ENCODE peak calls at places on chromosomes 4 and X, in six cellular contexts. Q is SK-N-SH, H is ovary, O is tibial nerve, E is A549, Z is sigmoid colon. U is an unnamed sample.

GRCh38 chr4:109406337-109406931 is 27.2 kb upstream of the SEC24B start:
- DNase-seq in O (no peak), H (no peak), Z (no peak), E (peak), Q (peak), U (no peak)

GRCh38 chr4:145904413-145905177 is 34.0 kb downstream of the ZNF827 start:
- DNase-seq in Z (no peak), H (no peak), E (peak), O (no peak), Q (no peak), U (peak)

GRCh38 chr4:25862411-25863346 is at the start of gene SEL1L3:
- DNase-seq in Q (peak), Z (no peak), H (peak), E (peak), O (no peak), U (peak)

GRCh38 chrX:154365052-154365600 is 9.3 kb downstream of the FLNA start:
- DNase-seq in Q (no peak), O (no peak), Z (no peak), H (no peak), E (no peak), U (no peak)

GRCh38 chrX:150450519-150451177 is 87.5 kb downstream of the MAMLD1 start:
- DNase-seq in H (no peak), Q (no peak), E (no peak), O (no peak), Z (no peak), U (no peak)

GRCh38 chr4:94523617-94524016 is 71.9 kb downstream of the PDLIM5 start:
- DNase-seq in Z (no peak), H (no peak), O (no peak), E (no peak), Q (no peak), U (no peak)

GRCh38 chrX:16251782-16252181 is 84.5 kb downstream of the MAGEB17 start:
- DNase-seq in O (no peak), Z (no peak), Q (no peak), E (no peak), H (no peak), U (no peak)

GRCh38 chr4:41413670-41414069 is 124.3 kb upstream of the LIMCH1 start:
- DNase-seq in H (no peak), E (no peak), Z (no peak), Q (no peak), O (no peak), U (no peak)

GRCh38 chrX:53320543-53321215 is 39.3 kb upstream of the IQSEC2 start:
- DNase-seq in E (no peak), Q (peak), H (no peak), O (no peak), Z (no peak), U (peak)

GRCh38 chrX:132270699-132271098 is 51.5 kb upstream of the RAP2C start:
- DNase-seq in O (peak), Q (no peak), E (no peak), Z (peak), H (peak), U (peak)

GRCh38 chrX:35115205-35115604 is 172.6 kb downstream of the FAM47B start:
- DNase-seq in Z (no peak), O (no peak), H (no peak), Q (no peak), E (no peak), U (no peak)

GRCh38 chrX:118847676-118848075 is 24.1 kb downstream of the ZCCHC12 start:
- DNase-seq in Q (peak), H (no peak), Z (no peak), E (peak), O (no peak), U (no peak)

GRCh38 chrX:10104958-10105658 is 51.7 kb upstream of the CLCN4 start:
- DNase-seq in O (no peak), Z (peak), Q (no peak), E (no peak), H (no peak), U (no peak)

GRCh38 chrX:22594771-22595170 is 322.1 kb downstream of the CBLL2 start:
- DNase-seq in Q (no peak), O (no peak), Z (no peak), E (no peak), H (no peak), U (no peak)

GRCh38 chrX:41449615-41450014 is 2.5 kb downstream of the NYX start:
- DNase-seq in H (no peak), Q (no peak), E (no peak), O (no peak), Z (no peak), U (no peak)

GRCh38 chrX:101415180-101416130 is 7.4 kb downstream of the HNRNPH2 start:
- DNase-seq in O (no peak), E (peak), Z (no peak), Q (peak), H (peak), U (no peak)

GRCh38 chrX:107674480-107675364 is 46.4 kb downstream of the PRPS1 start:
- DNase-seq in E (no peak), Z (peak), H (peak), Q (no peak), O (peak), U (peak)

GRCh38 chr4:109177411-109177810 is 125.0 kb downstream of the COL25A1 start:
- DNase-seq in E (no peak), Z (no peak), H (no peak), Q (no peak), O (no peak), U (no peak)

GRCh38 chr4:39304651-39305050 is 61.5 kb downstream of the RFC1 start:
- DNase-seq in E (peak), Z (no peak), O (no peak), H (no peak), Q (no peak), U (no peak)

GRCh38 chr4:38132140-38132673 is 172.0 kb downstream of the PTTG2 start:
- DNase-seq in E (no peak), Q (peak), O (peak), Z (peak), H (peak), U (peak)

GRCh38 chr4:76361689-76362412 is 55.3 kb downstream of the STBD1 start:
- DNase-seq in O (no peak), E (no peak), Q (no peak), Z (no peak), H (no peak), U (no peak)

GRCh38 chr4:63563288-63564014 is 845.8 kb downstream of the TECRL start:
- DNase-seq in Q (no peak), O (no peak), E (peak), Z (no peak), H (no peak), U (no peak)

GRCh38 chr4:111793686-111794085 is 351.6 kb upstream of the FAM241A start:
- DNase-seq in Z (no peak), H (no peak), E (no peak), O (no peak), Q (no peak), U (no peak)

GRCh38 chr4:118765399-118765798 is 70.5 kb downstream of the SEC24D start:
- DNase-seq in H (no peak), Z (no peak), E (peak), Q (no peak), O (no peak), U (no peak)

GRCh38 chr4:44760142-44760898 is 34.0 kb upstream of the GNPDA2 start:
- DNase-seq in Q (peak), E (peak), H (no peak), O (no peak), Z (no peak), U (no peak)

GRCh38 chr4:158770671-158771070 is 1.8 kb downstream of the FNIP2 start:
- DNase-seq in H (no peak), E (no peak), O (no peak), Q (no peak), Z (no peak), U (no peak)

GRCh38 chr4:130486186-130486585 is 1390.2 kb downstream of the C4orf33 start:
- DNase-seq in E (no peak), H (no peak), Q (no peak), O (no peak), Z (no peak), U (no peak)

GRCh38 chrX:53481093-53481492 is 46.9 kb upstream of the HSD17B10 start:
- DNase-seq in Z (no peak), H (no peak), O (no peak), Q (no peak), E (peak), U (peak)

GRCh38 chr4:85610450-85610849 is 135.5 kb downstream of the ARHGAP24 start:
- DNase-seq in O (no peak), E (no peak), Q (no peak), Z (no peak), H (no peak), U (no peak)

GRCh38 chrX:53440631-53441517 is 6.7 kb upstream of the HSD17B10 start:
- DNase-seq in H (peak), O (peak), Q (peak), Z (peak), E (peak), U (peak)

GRCh38 chr4:184846531-184846930 is 20.8 kb upstream of the ACSL1 start:
- DNase-seq in E (no peak), O (no peak), Z (no peak), H (no peak), Q (no peak), U (no peak)

GRCh38 chr4:184850431-184851199 is 24.8 kb upstream of the ACSL1 start:
- DNase-seq in O (no peak), H (no peak), Z (no peak), Q (no peak), E (no peak), U (no peak)

GRCh38 chr4:184851200-184851541 is 25.4 kb upstream of the ACSL1 start:
- DNase-seq in Q (no peak), E (no peak), H (no peak), O (no peak), Z (no peak), U (peak)

GRCh38 chr4:184848510-184848909 is 22.7 kb upstream of the ACSL1 start:
- DNase-seq in H (no peak), E (no peak), Q (no peak), O (no peak), Z (no peak), U (no peak)

GRCh38 chr4:184849184-184849583 is 23.4 kb upstream of the ACSL1 start:
- DNase-seq in Z (no peak), H (no peak), O (no peak), E (no peak), Q (no peak), U (no peak)
- TF ChIP-seq EP300 in Z (no peak), H (no peak), O (no peak), E (no peak), Q (no peak), U (no peak)

DNA sequence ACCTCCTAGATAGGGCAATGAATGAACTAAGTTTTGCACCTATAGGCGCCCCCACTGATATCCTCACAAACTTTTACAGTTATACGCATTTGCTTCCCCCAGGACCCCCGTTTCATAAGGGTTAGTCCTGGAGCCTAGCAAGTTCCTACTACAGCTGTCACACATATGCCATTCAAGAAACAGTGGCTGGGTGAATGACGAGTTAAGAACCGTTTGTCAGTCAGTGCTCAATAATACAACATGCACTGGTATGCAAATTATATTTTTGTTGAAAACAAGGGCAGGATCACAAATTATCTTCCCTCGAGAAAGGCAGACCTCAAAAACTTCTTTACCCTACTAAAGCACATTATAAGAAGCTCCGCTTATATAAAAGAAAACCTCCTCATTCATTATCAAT is 40.5 kb downstream of the AFAP1 start:
- DNase-seq in O (no peak), Q (no peak), E (no peak), Z (no peak), H (no peak), U (no peak)
- TF ChIP-seq EP300 in O (no peak), Q (no peak), E (no peak), Z (no peak), H (no peak), U (no peak)

DNA sequence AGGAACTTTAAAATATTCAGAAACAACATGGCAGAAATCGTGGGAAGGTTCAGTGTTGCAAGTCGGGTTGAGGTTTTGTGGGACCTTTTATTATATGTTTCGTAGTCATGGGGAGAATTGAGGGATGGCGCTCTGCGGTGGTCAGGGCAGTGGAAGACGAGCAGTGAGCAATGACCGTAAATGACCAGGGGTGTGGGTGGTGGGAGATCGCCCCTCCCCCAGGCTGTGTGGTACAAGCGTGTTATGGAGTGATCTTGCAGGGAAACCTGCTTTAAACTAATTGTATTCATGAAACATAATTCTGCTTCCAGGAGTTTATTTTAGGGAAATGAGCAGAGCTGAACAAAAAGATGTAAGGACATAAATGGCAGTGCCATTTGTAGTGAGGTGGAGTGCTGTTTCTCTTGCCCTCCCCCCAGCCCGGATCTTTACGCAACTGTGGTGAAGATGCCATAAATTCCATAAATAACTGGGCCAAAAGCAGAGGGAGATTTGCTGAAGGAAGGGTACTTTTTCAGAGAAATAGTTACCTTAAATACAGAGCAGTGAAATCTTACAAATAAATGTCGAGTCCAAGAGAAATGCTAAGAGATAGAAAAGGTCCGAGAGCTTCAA is 20.2 kb downstream of the GYG2 start:
- DNase-seq in H (no peak), E (peak), Z (no peak), O (no peak), Q (no peak), U (no peak)
- TF ChIP-seq EP300 in H (no peak), E (no peak), Z (no peak), O (no peak), Q (no peak), U (no peak)

DNA sequence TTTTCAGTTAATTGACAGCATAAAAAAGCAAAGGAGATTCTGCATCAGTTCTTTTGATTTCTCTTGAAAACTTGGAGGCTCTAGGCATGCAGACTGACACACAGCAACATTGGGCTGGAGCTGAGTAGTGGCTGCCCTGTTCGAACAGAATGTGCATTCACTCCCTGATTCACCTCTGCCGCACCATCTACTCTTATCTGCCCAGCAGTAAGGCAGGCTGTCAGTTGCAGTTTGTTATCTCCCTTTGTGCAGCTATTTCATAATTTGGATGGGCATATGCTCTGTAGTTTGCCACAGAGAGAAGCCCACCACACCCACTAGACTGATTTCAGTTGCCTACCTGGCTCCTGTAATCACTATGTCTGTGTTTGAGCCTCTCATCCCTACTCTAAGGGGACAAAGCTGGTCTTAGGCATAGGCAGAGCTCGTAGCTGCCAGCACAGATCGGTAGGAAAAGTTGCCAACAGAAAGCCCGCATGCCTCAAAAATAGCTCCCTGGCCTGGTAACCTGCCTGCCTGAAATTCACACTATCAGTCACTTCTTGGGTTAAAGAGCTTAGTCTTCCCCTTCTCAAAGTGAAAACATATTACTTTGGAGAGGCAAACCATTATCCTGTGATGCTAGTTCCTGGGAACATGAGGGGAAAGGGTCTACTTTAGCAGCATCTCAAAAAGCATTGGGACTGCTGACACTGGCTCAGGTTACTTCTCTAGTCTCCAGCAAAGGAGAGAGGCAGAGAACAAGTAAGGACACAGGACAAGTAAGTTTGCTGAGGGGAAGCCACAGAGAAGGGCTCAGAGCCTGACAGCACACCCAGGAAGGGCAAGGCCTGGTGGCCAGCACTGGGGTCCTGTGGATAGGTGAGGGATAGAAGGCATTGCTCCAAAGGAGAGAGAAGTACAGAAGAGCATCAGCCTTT is 75.9 kb upstream of the TMEM164 start:
- DNase-seq in Q (no peak), H (no peak), Z (no peak), E (no peak), O (no peak), U (no peak)
- TF ChIP-seq EP300 in Q (no peak), H (no peak), Z (no peak), E (no peak), O (no peak), U (no peak)

GRCh38 chr4:27720010-27720766 is 859.5 kb downstream of the STIM2 start:
- DNase-seq in E (no peak), H (no peak), Z (no peak), O (no peak), Q (no peak), U (no peak)
- TF ChIP-seq EP300 in E (no peak), H (no peak), Z (no peak), O (no peak), Q (no peak), U (no peak)

DNA sequence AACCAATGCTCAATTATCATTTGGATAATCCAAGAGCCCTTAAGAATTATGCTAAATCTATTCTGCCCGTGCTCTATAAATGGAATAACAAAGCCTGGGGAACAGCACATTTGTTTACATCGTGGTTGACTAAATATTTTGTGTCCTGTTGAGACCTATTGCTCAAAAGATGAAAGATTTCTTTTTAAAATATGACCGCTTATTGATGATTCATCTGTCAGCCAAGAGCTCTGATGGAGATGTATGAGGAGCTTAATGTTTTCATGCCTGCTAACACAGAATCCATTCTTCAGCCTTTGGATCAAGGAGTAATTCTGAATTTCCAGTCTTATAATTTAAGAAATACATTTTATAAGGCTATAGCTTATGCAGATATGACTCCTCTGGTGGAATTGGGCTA is 271.3 kb upstream of the FAT4 start:
- DNase-seq in H (no peak), Z (no peak), O (no peak), Q (no peak), E (no peak), U (no peak)
- TF ChIP-seq EP300 in H (no peak), Z (no peak), O (no peak), Q (no peak), E (no peak), U (no peak)

U was measured in transverse colon.